ENCODE peak calls at places on chromosomes 3 and 15, in ten cellular contexts. One of them, this sample, is unnamed.

GRCh38 chr3:186268616-186269448 is 93.2 kb downstream of the DGKG start:
- DNase-seq in H54: no peak
- DNase-seq in HFF-Myc: no peak
- DNase-seq in HL-60: no peak
- DNase-seq in HCT116: no peak
- DNase-seq in PC-3: peak
- DNase-seq in PC-9: peak
- DNase-seq in AG04449: no peak
- DNase-seq in left ventricle myocardium inferior: no peak
- DNase-seq in aorta: no peak
- DNase-seq in this sample: no peak

GRCh38 chr3:15750879-15751278 is 46.9 kb downstream of the ANKRD28 start:
- DNase-seq in H54: no peak
- DNase-seq in HFF-Myc: no peak
- DNase-seq in HL-60: no peak
- DNase-seq in HCT116: no peak
- DNase-seq in PC-3: no peak
- DNase-seq in PC-9: no peak
- DNase-seq in AG04449: no peak
- DNase-seq in left ventricle myocardium inferior: no peak
- DNase-seq in aorta: no peak
- DNase-seq in this sample: no peak

GRCh38 chr3:193872265-193872753 is 263.6 kb upstream of the HES1 start:
- DNase-seq in H54: peak
- DNase-seq in HFF-Myc: peak
- DNase-seq in HL-60: no peak
- DNase-seq in HCT116: peak
- DNase-seq in PC-3: peak
- DNase-seq in PC-9: peak
- DNase-seq in AG04449: peak
- DNase-seq in left ventricle myocardium inferior: no peak
- DNase-seq in aorta: no peak
- DNase-seq in this sample: no peak

GRCh38 chr15:73330206-73331051 is 38.3 kb downstream of the HCN4 start:
- DNase-seq in H54: no peak
- DNase-seq in HFF-Myc: no peak
- DNase-seq in HL-60: no peak
- DNase-seq in HCT116: no peak
- DNase-seq in PC-3: no peak
- DNase-seq in PC-9: no peak
- DNase-seq in AG04449: no peak
- DNase-seq in left ventricle myocardium inferior: no peak
- DNase-seq in aorta: no peak
- DNase-seq in this sample: no peak

GRCh38 chr15:99729920-99730319 is 3.3 kb downstream of the LYSMD4 start:
- DNase-seq in H54: no peak
- DNase-seq in HFF-Myc: peak
- DNase-seq in HL-60: no peak
- DNase-seq in HCT116: no peak
- DNase-seq in PC-3: peak
- DNase-seq in PC-9: peak
- DNase-seq in AG04449: no peak
- DNase-seq in left ventricle myocardium inferior: no peak
- DNase-seq in aorta: no peak
- DNase-seq in this sample: no peak

GRCh38 chr15:80157215-80157614 is 4.4 kb downstream of the FAH start:
- DNase-seq in H54: no peak
- DNase-seq in HFF-Myc: no peak
- DNase-seq in HL-60: no peak
- DNase-seq in HCT116: no peak
- DNase-seq in PC-3: no peak
- DNase-seq in PC-9: no peak
- DNase-seq in AG04449: no peak
- DNase-seq in left ventricle myocardium inferior: no peak
- DNase-seq in aorta: no peak
- DNase-seq in this sample: no peak

GRCh38 chr3:57079221-57079831 is 18.9 kb downstream of the SPATA12 start:
- DNase-seq in H54: peak
- DNase-seq in HFF-Myc: no peak
- DNase-seq in HL-60: no peak
- DNase-seq in HCT116: no peak
- DNase-seq in PC-3: peak
- DNase-seq in PC-9: peak
- DNase-seq in AG04449: no peak
- DNase-seq in left ventricle myocardium inferior: peak
- DNase-seq in aorta: peak
- DNase-seq in this sample: no peak

GRCh38 chr15:25727116-25727515 is 136.0 kb downstream of the ATP10A start:
- DNase-seq in H54: no peak
- DNase-seq in HFF-Myc: no peak
- DNase-seq in HL-60: no peak
- DNase-seq in HCT116: no peak
- DNase-seq in PC-3: no peak
- DNase-seq in PC-9: no peak
- DNase-seq in AG04449: no peak
- DNase-seq in left ventricle myocardium inferior: no peak
- DNase-seq in aorta: peak
- DNase-seq in this sample: peak

GRCh38 chr3:143302638-143303171 is 183.1 kb downstream of the CHST2 start:
- DNase-seq in H54: peak
- DNase-seq in HFF-Myc: peak
- DNase-seq in HL-60: no peak
- DNase-seq in HCT116: no peak
- DNase-seq in PC-3: peak
- DNase-seq in PC-9: peak
- DNase-seq in AG04449: peak
- DNase-seq in left ventricle myocardium inferior: peak
- DNase-seq in aorta: peak
- DNase-seq in this sample: no peak

GRCh38 chr3:73805435-73805834 is 180.7 kb upstream of the PDZRN3 start:
- DNase-seq in H54: no peak
- DNase-seq in HFF-Myc: no peak
- DNase-seq in HL-60: no peak
- DNase-seq in HCT116: no peak
- DNase-seq in PC-3: no peak
- DNase-seq in PC-9: no peak
- DNase-seq in AG04449: no peak
- DNase-seq in left ventricle myocardium inferior: peak
- DNase-seq in aorta: peak
- DNase-seq in this sample: no peak

GRCh38 chr15:63909819-63910437 is 76.2 kb upstream of the HERC1 start:
- DNase-seq in H54: no peak
- DNase-seq in HFF-Myc: peak
- DNase-seq in HL-60: no peak
- DNase-seq in HCT116: no peak
- DNase-seq in PC-3: no peak
- DNase-seq in PC-9: no peak
- DNase-seq in AG04449: no peak
- DNase-seq in left ventricle myocardium inferior: no peak
- DNase-seq in aorta: no peak
- DNase-seq in this sample: no peak

GRCh38 chr15:80825361-80826030 is 46.3 kb downstream of the CEMIP start:
- DNase-seq in H54: no peak
- DNase-seq in HFF-Myc: no peak
- DNase-seq in HL-60: no peak
- DNase-seq in HCT116: no peak
- DNase-seq in PC-3: no peak
- DNase-seq in PC-9: peak
- DNase-seq in AG04449: no peak
- DNase-seq in left ventricle myocardium inferior: no peak
- DNase-seq in aorta: peak
- DNase-seq in this sample: no peak

GRCh38 chr3:151327571-151328198 is 1.7 kb downstream of the P2RY13 start:
- DNase-seq in H54: no peak
- DNase-seq in HFF-Myc: no peak
- DNase-seq in HL-60: no peak
- DNase-seq in HCT116: no peak
- DNase-seq in PC-3: peak
- DNase-seq in PC-9: no peak
- DNase-seq in AG04449: no peak
- DNase-seq in left ventricle myocardium inferior: no peak
- DNase-seq in aorta: no peak
- DNase-seq in this sample: no peak

GRCh38 chr3:8768364-8769087 is 887 bp downstream of the OXTR start:
- DNase-seq in H54: no peak
- DNase-seq in HFF-Myc: no peak
- DNase-seq in HL-60: no peak
- DNase-seq in HCT116: no peak
- DNase-seq in PC-3: peak
- DNase-seq in PC-9: no peak
- DNase-seq in AG04449: no peak
- DNase-seq in left ventricle myocardium inferior: no peak
- DNase-seq in aorta: no peak
- DNase-seq in this sample: peak

GRCh38 chr3:10317311-10317960 is 3.5 kb downstream of the SEC13 start:
- DNase-seq in H54: no peak
- DNase-seq in HFF-Myc: no peak
- DNase-seq in HL-60: no peak
- DNase-seq in HCT116: no peak
- DNase-seq in PC-3: no peak
- DNase-seq in PC-9: no peak
- DNase-seq in AG04449: no peak
- DNase-seq in left ventricle myocardium inferior: no peak
- DNase-seq in aorta: no peak
- DNase-seq in this sample: no peak

GRCh38 chr3:64295594-64295993 is 70.3 kb upstream of the PRICKLE2 start:
- DNase-seq in H54: peak
- DNase-seq in HFF-Myc: no peak
- DNase-seq in HL-60: no peak
- DNase-seq in HCT116: no peak
- DNase-seq in PC-3: peak
- DNase-seq in PC-9: no peak
- DNase-seq in AG04449: peak
- DNase-seq in left ventricle myocardium inferior: no peak
- DNase-seq in aorta: peak
- DNase-seq in this sample: no peak

GRCh38 chr15:35746121-35746520 is 200.2 kb upstream of the DPH6 start:
- DNase-seq in H54: no peak
- DNase-seq in HFF-Myc: no peak
- DNase-seq in HL-60: no peak
- DNase-seq in HCT116: no peak
- DNase-seq in PC-3: peak
- DNase-seq in PC-9: no peak
- DNase-seq in AG04449: no peak
- DNase-seq in left ventricle myocardium inferior: no peak
- DNase-seq in aorta: no peak
- DNase-seq in this sample: no peak

GRCh38 chr15:51759557-51760070 is 8.2 kb downstream of the TMOD2 start:
- DNase-seq in H54: no peak
- DNase-seq in HFF-Myc: no peak
- DNase-seq in HL-60: no peak
- DNase-seq in HCT116: no peak
- DNase-seq in PC-3: no peak
- DNase-seq in PC-9: no peak
- DNase-seq in AG04449: peak
- DNase-seq in left ventricle myocardium inferior: peak
- DNase-seq in aorta: peak
- DNase-seq in this sample: peak

GRCh38 chr3:6861331-6861988 is 545 bp downstream of the GRM7 start:
- DNase-seq in H54: no peak
- DNase-seq in HFF-Myc: no peak
- DNase-seq in HL-60: no peak
- DNase-seq in HCT116: no peak
- DNase-seq in PC-3: no peak
- DNase-seq in PC-9: no peak
- DNase-seq in AG04449: no peak
- DNase-seq in left ventricle myocardium inferior: no peak
- DNase-seq in aorta: no peak
- DNase-seq in this sample: peak

GRCh38 chr3:134601539-134602439 is 49.0 kb downstream of the KY start:
- DNase-seq in H54: peak
- DNase-seq in HFF-Myc: no peak
- DNase-seq in HL-60: no peak
- DNase-seq in HCT116: no peak
- DNase-seq in PC-3: no peak
- DNase-seq in PC-9: no peak
- DNase-seq in AG04449: no peak
- DNase-seq in left ventricle myocardium inferior: no peak
- DNase-seq in aorta: no peak
- DNase-seq in this sample: peak

GRCh38 chr3:38205472-38205805 is 40.1 kb downstream of the OXSR1 start:
- DNase-seq in H54: no peak
- DNase-seq in HFF-Myc: no peak
- DNase-seq in HL-60: no peak
- DNase-seq in HCT116: no peak
- DNase-seq in PC-3: no peak
- DNase-seq in PC-9: no peak
- DNase-seq in AG04449: no peak
- DNase-seq in left ventricle myocardium inferior: no peak
- DNase-seq in aorta: no peak
- DNase-seq in this sample: no peak

GRCh38 chr3:120214161-120214560 is 70.9 kb downstream of the GPR156 start:
- DNase-seq in H54: no peak
- DNase-seq in HFF-Myc: no peak
- DNase-seq in HL-60: no peak
- DNase-seq in HCT116: no peak
- DNase-seq in PC-3: peak
- DNase-seq in PC-9: no peak
- DNase-seq in AG04449: no peak
- DNase-seq in left ventricle myocardium inferior: no peak
- DNase-seq in aorta: no peak
- DNase-seq in this sample: no peak

GRCh38 chr3:59469948-59470723 is 420.3 kb upstream of the CFAP20DC start:
- DNase-seq in H54: no peak
- DNase-seq in HFF-Myc: no peak
- DNase-seq in HL-60: no peak
- DNase-seq in HCT116: no peak
- DNase-seq in PC-3: peak
- DNase-seq in PC-9: no peak
- DNase-seq in AG04449: no peak
- DNase-seq in left ventricle myocardium inferior: no peak
- DNase-seq in aorta: no peak
- DNase-seq in this sample: no peak

GRCh38 chr3:150989208-150989607 is 16.7 kb upstream of the CLRN1 start:
- DNase-seq in H54: no peak
- DNase-seq in HFF-Myc: no peak
- DNase-seq in HL-60: no peak
- DNase-seq in HCT116: no peak
- DNase-seq in PC-3: no peak
- DNase-seq in PC-9: no peak
- DNase-seq in AG04449: no peak
- DNase-seq in left ventricle myocardium inferior: no peak
- DNase-seq in aorta: no peak
- DNase-seq in this sample: no peak

GRCh38 chr15:33022629-33023028 is 171.9 kb downstream of the FMN1 start:
- DNase-seq in H54: peak
- DNase-seq in HFF-Myc: peak
- DNase-seq in HL-60: no peak
- DNase-seq in HCT116: no peak
- DNase-seq in PC-3: peak
- DNase-seq in PC-9: peak
- DNase-seq in AG04449: no peak
- DNase-seq in left ventricle myocardium inferior: peak
- DNase-seq in aorta: peak
- DNase-seq in this sample: peak

GRCh38 chr3:152126260-152126659 is 142.5 kb upstream of the MBNL1 start:
- DNase-seq in H54: no peak
- DNase-seq in HFF-Myc: no peak
- DNase-seq in HL-60: no peak
- DNase-seq in HCT116: no peak
- DNase-seq in PC-3: no peak
- DNase-seq in PC-9: no peak
- DNase-seq in AG04449: no peak
- DNase-seq in left ventricle myocardium inferior: no peak
- DNase-seq in aorta: no peak
- DNase-seq in this sample: no peak

GRCh38 chr3:111591555-111591954 is 3.6 kb downstream of the ZBED2 start:
- DNase-seq in H54: no peak
- DNase-seq in HFF-Myc: no peak
- DNase-seq in HL-60: no peak
- DNase-seq in HCT116: no peak
- DNase-seq in PC-3: peak
- DNase-seq in PC-9: no peak
- DNase-seq in AG04449: no peak
- DNase-seq in left ventricle myocardium inferior: no peak
- DNase-seq in aorta: no peak
- DNase-seq in this sample: no peak

GRCh38 chr3:189937302-189938255 is 183.1 kb downstream of the P3H2 start:
- DNase-seq in H54: peak
- DNase-seq in HFF-Myc: peak
- DNase-seq in HL-60: no peak
- DNase-seq in HCT116: peak
- DNase-seq in PC-3: peak
- DNase-seq in PC-9: peak
- DNase-seq in AG04449: peak
- DNase-seq in left ventricle myocardium inferior: no peak
- DNase-seq in aorta: no peak
- DNase-seq in this sample: no peak

This sample was measured in H1.